ENCODE peak calls at places on chromosomes 5 and 9, in four cellular contexts. One of them, this sample, is unnamed.

GRCh38 chr5:157993201-157993600 is 134.3 kb upstream of the CLINT1 start:
- DNase-seq in body of pancreas: no peak
- DNase-seq in T-helper 2 cell: no peak
- DNase-seq in right cardiac atrium: no peak
- DNase-seq in this sample: no peak

GRCh38 chr9:109320338-109320733 is 523 bp downstream of the EPB41L4B start:
- DNase-seq in body of pancreas: no peak
- DNase-seq in T-helper 2 cell: no peak
- DNase-seq in right cardiac atrium: no peak
- DNase-seq in this sample: no peak

GRCh38 chr9:74753650-74754049 is 134.1 kb downstream of the TRPM6 start:
- DNase-seq in body of pancreas: no peak
- DNase-seq in T-helper 2 cell: no peak
- DNase-seq in right cardiac atrium: no peak
- DNase-seq in this sample: no peak

GRCh38 chr5:179595916-179596315 is 27.6 kb downstream of the HNRNPH1 start:
- DNase-seq in body of pancreas: no peak
- DNase-seq in T-helper 2 cell: no peak
- DNase-seq in right cardiac atrium: no peak
- DNase-seq in this sample: no peak

GRCh38 chr9:6938447-6938846 is 180.7 kb downstream of the KDM4C start:
- DNase-seq in body of pancreas: no peak
- DNase-seq in T-helper 2 cell: no peak
- DNase-seq in right cardiac atrium: no peak
- DNase-seq in this sample: peak; percentile 81

GRCh38 chr9:129990269-129991005 is 52.6 kb downstream of the FNBP1 start:
- DNase-seq in body of pancreas: no peak
- DNase-seq in T-helper 2 cell: no peak
- DNase-seq in right cardiac atrium: no peak
- DNase-seq in this sample: no peak

GRCh38 chr5:110086658-110087388 is 397.1 kb downstream of the MAN2A1 start:
- DNase-seq in body of pancreas: peak; percentile 31
- DNase-seq in T-helper 2 cell: no peak
- DNase-seq in right cardiac atrium: no peak
- DNase-seq in this sample: peak; percentile 86

GRCh38 chr9:124126571-124127289 is 115.2 kb downstream of the LHX2 start:
- DNase-seq in body of pancreas: peak; percentile 78
- DNase-seq in T-helper 2 cell: peak; percentile 61
- DNase-seq in right cardiac atrium: peak; percentile 82
- DNase-seq in this sample: peak; percentile 69

GRCh38 chr9:28423255-28423654 is 850.0 kb upstream of the C9orf72 start:
- DNase-seq in body of pancreas: no peak
- DNase-seq in T-helper 2 cell: no peak
- DNase-seq in right cardiac atrium: no peak
- DNase-seq in this sample: no peak

GRCh38 chr5:132754111-132754510 is 6.9 kb downstream of the CCNI2 start:
- DNase-seq in body of pancreas: no peak
- DNase-seq in T-helper 2 cell: no peak
- DNase-seq in right cardiac atrium: no peak
- DNase-seq in this sample: no peak

GRCh38 chr5:142425286-142426065 is 100.7 kb upstream of the SPRY4 start:
- DNase-seq in body of pancreas: no peak
- DNase-seq in T-helper 2 cell: no peak
- DNase-seq in right cardiac atrium: no peak
- DNase-seq in this sample: peak; percentile 70

GRCh38 chr9:87886210-87887150 is 3.8 kb downstream of the SPATA31E1 start:
- DNase-seq in body of pancreas: no peak
- DNase-seq in T-helper 2 cell: no peak
- DNase-seq in right cardiac atrium: no peak
- DNase-seq in this sample: no peak

GRCh38 chr5:175047048-175047447 is 322.7 kb downstream of the MSX2 start:
- DNase-seq in body of pancreas: no peak
- DNase-seq in T-helper 2 cell: no peak
- DNase-seq in right cardiac atrium: no peak
- DNase-seq in this sample: no peak

GRCh38 chr5:151454889-151455288 is 7.5 kb downstream of the SLC36A1 start:
- DNase-seq in body of pancreas: no peak
- DNase-seq in T-helper 2 cell: no peak
- DNase-seq in right cardiac atrium: no peak
- DNase-seq in this sample: no peak

GRCh38 chr5:136052692-136053335 is 24.0 kb downstream of the TGFBI start:
- DNase-seq in body of pancreas: no peak
- DNase-seq in T-helper 2 cell: no peak
- DNase-seq in right cardiac atrium: no peak
- DNase-seq in this sample: no peak

GRCh38 chr5:180174587-180174972 is 34.4 kb downstream of the RASGEF1C start:
- DNase-seq in body of pancreas: no peak
- DNase-seq in T-helper 2 cell: no peak
- DNase-seq in right cardiac atrium: no peak
- DNase-seq in this sample: no peak

GRCh38 chr9:97272072-97272471 is 35.4 kb upstream of the CCDC180 start:
- DNase-seq in body of pancreas: no peak
- DNase-seq in T-helper 2 cell: no peak
- DNase-seq in right cardiac atrium: no peak
- DNase-seq in this sample: no peak

GRCh38 chr9:37902804-37903580 is 935 bp downstream of the SLC25A51 start:
- DNase-seq in body of pancreas: no peak
- DNase-seq in T-helper 2 cell: no peak
- DNase-seq in right cardiac atrium: no peak
- DNase-seq in this sample: peak; percentile 38

GRCh38 chr5:43017438-43017820 is 22.7 kb downstream of the ANXA2R start:
- DNase-seq in body of pancreas: peak; percentile 6
- DNase-seq in T-helper 2 cell: no peak
- DNase-seq in right cardiac atrium: peak; percentile 63
- DNase-seq in this sample: no peak

GRCh38 chr5:34718516-34718915 is 62.4 kb downstream of the RAI14 start:
- DNase-seq in body of pancreas: no peak
- DNase-seq in T-helper 2 cell: no peak
- DNase-seq in right cardiac atrium: no peak
- DNase-seq in this sample: no peak

GRCh38 chr5:169656125-169656990 is 19.3 kb downstream of the DOCK2 start:
- DNase-seq in body of pancreas: no peak
- DNase-seq in T-helper 2 cell: no peak
- DNase-seq in right cardiac atrium: no peak
- DNase-seq in this sample: no peak

GRCh38 chr9:85871008-85871407 is 69.9 kb upstream of the NAA35 start:
- DNase-seq in body of pancreas: no peak
- DNase-seq in T-helper 2 cell: no peak
- DNase-seq in right cardiac atrium: no peak
- DNase-seq in this sample: no peak

GRCh38 chr9:20620658-20621552 is 1.4 kb downstream of the MLLT3 start:
- DNase-seq in body of pancreas: peak; percentile 38
- DNase-seq in T-helper 2 cell: peak; percentile 17
- DNase-seq in right cardiac atrium: peak; percentile 70
- DNase-seq in this sample: no peak

GRCh38 chr9:113677057-113677456 is 199.1 kb upstream of the ZNF618 start:
- DNase-seq in body of pancreas: no peak
- DNase-seq in T-helper 2 cell: no peak
- DNase-seq in right cardiac atrium: no peak
- DNase-seq in this sample: no peak

GRCh38 chr9:88179080-88179521 is 40.8 kb upstream of the SPATA31C2 start:
- DNase-seq in body of pancreas: no peak
- DNase-seq in T-helper 2 cell: no peak
- DNase-seq in right cardiac atrium: no peak
- DNase-seq in this sample: no peak

GRCh38 chr9:36997414-36997813 is 36.7 kb downstream of the PAX5 start:
- DNase-seq in body of pancreas: no peak
- DNase-seq in T-helper 2 cell: no peak
- DNase-seq in right cardiac atrium: no peak
- DNase-seq in this sample: no peak

GRCh38 chr5:28499764-28500290 is 1461.4 kb upstream of the CDH9 start:
- DNase-seq in body of pancreas: no peak
- DNase-seq in T-helper 2 cell: no peak
- DNase-seq in right cardiac atrium: no peak
- DNase-seq in this sample: no peak

GRCh38 chr5:180487556-180487955 is 6.6 kb upstream of the CNOT6 start:
- DNase-seq in body of pancreas: no peak
- DNase-seq in T-helper 2 cell: no peak
- DNase-seq in right cardiac atrium: no peak
- DNase-seq in this sample: no peak

GRCh38 chr5:61816585-61817450 is 484.8 kb downstream of the ZSWIM6 start:
- DNase-seq in body of pancreas: no peak
- DNase-seq in T-helper 2 cell: no peak
- DNase-seq in right cardiac atrium: no peak
- DNase-seq in this sample: no peak

This sample was measured in AG08395.